ENCODE peak calls at places on chromosomes 12 and 14, in ten cellular contexts. N, S, O, J, R, V, M, W, I and Q are unnamed samples.

GRCh38 chr12:40253936-40254335 is 29.1 kb downstream of the LRRK2 start:
- DNase-seq in I (no peak), W (no peak), M (no peak), N (no peak), V (no peak), J (no peak), R (no peak), O (no peak), S (no peak), Q (no peak)

GRCh38 chr12:131009595-131010270 is 56.0 kb downstream of the ADGRD1 start:
- DNase-seq in O (no peak), W (no peak), M (no peak), R (no peak), N (no peak), J (peak), V (no peak), I (no peak), S (no peak), Q (no peak)

GRCh38 chr14:77324816-77325745 is 4.2 kb downstream of the GSTZ1 start:
- DNase-seq in I (no peak), O (no peak), R (no peak), J (no peak), M (no peak), N (no peak), S (no peak), W (no peak), V (no peak), Q (no peak)

GRCh38 chr14:30588873-30589272 is 29.9 kb downstream of the G2E3 start:
- DNase-seq in J (no peak), W (no peak), N (no peak), M (no peak), S (no peak), V (no peak), O (no peak), I (no peak), R (no peak), Q (no peak)

GRCh38 chr14:92986254-92987147 is 63.6 kb downstream of the CHGA start:
- DNase-seq in I (no peak), V (no peak), M (no peak), N (no peak), O (peak), R (peak), W (no peak), S (peak), J (peak), Q (no peak)

GRCh38 chr12:90017316-90017715 is 308.7 kb upstream of the ATP2B1 start:
- DNase-seq in I (no peak), M (no peak), S (no peak), R (no peak), O (no peak), W (no peak), N (no peak), V (no peak), J (no peak), Q (no peak)

GRCh38 chr14:58082491-58083098 is 69.4 kb downstream of the ARMH4 start:
- DNase-seq in O (no peak), I (no peak), W (no peak), N (no peak), J (no peak), M (no peak), R (peak), S (peak), V (no peak), Q (no peak)

GRCh38 chr14:94109915-94110250 is 653 bp upstream of the IFI27 start:
- DNase-seq in N (no peak), I (no peak), J (no peak), M (no peak), S (no peak), V (no peak), W (no peak), R (no peak), O (no peak), Q (no peak)